ENCODE peak calls at places on chromosome 9, in eight cellular contexts. D is HCT116, O is SK-N-SH, Y is GM23338, I is OCI-LY7, S is neural progenitor cell, U is MM.1S, P is hepatocyte. E is an unnamed sample.

GRCh38 chr9:83937861-83938455 is 16.7 kb upstream of the KIF27 start:
- DNase-seq in D (peak), P (peak), I (peak), U (peak), S (peak), Y (peak), O (peak), E (peak)

GRCh38 chr9:116998305-116998704 is 311.2 kb downstream of the TRIM32 start:
- DNase-seq in P (peak), S (peak), O (no peak), D (no peak), I (peak), U (peak), Y (peak), E (peak)

GRCh38 chr9:134136117-134136996 is 475 bp downstream of the WDR5 start:
- DNase-seq in S (peak), P (peak), U (peak), O (no peak), I (peak), D (no peak), Y (peak), E (peak)

GRCh38 chr9:22060831-22061383 is 51.8 kb upstream of the CDKN2B start:
- DNase-seq in S (no peak), P (no peak), U (no peak), O (no peak), Y (no peak), D (no peak), I (no peak), E (peak)

GRCh38 chr9:75604661-75605060 is 285.8 kb upstream of the PCSK5 start:
- DNase-seq in P (no peak), S (no peak), I (peak), O (no peak), Y (no peak), U (no peak), D (no peak), E (no peak)

GRCh38 chr9:573551-574410 is 267.7 kb upstream of the DMRT1 start:
- DNase-seq in I (no peak), Y (peak), U (no peak), D (no peak), S (peak), O (no peak), P (no peak), E (no peak)

GRCh38 chr9:110850401-110851135 is 182.0 kb downstream of the MUSK start:
- DNase-seq in D (no peak), O (no peak), S (no peak), Y (no peak), U (no peak), P (no peak), I (no peak), E (no peak)

GRCh38 chr9:33721674-33722358 is 73.5 kb upstream of the PRSS3 start:
- DNase-seq in O (peak), U (peak), Y (peak), D (peak), P (peak), I (peak), S (peak), E (peak)

GRCh38 chr9:101580076-101580475 is 14.7 kb downstream of the PPP3R2 start:
- DNase-seq in I (no peak), P (no peak), O (no peak), U (no peak), D (no peak), S (no peak), Y (no peak), E (no peak)

GRCh38 chr9:79709945-79710674 is 138.3 kb downstream of the TLE4 start:
- DNase-seq in S (no peak), U (no peak), I (no peak), D (no peak), Y (peak), P (no peak), O (no peak), E (no peak)

GRCh38 chr9:35711501-35712428 is 20.2 kb downstream of the TLN1 start:
- DNase-seq in P (no peak), I (no peak), D (no peak), O (no peak), Y (no peak), U (peak), S (no peak), E (no peak)

GRCh38 chr9:72127753-72128152 is 21.5 kb upstream of the GDA start:
- DNase-seq in U (no peak), S (no peak), I (no peak), Y (no peak), P (no peak), O (no peak), D (no peak), E (no peak)

GRCh38 chr9:74760031-74760700 is 127.6 kb downstream of the TRPM6 start:
- DNase-seq in D (no peak), O (no peak), P (no peak), U (no peak), Y (no peak), S (no peak), I (no peak), E (peak)

GRCh38 chr9:121169094-121169601 is 32.5 kb downstream of the RAB14 start:
- DNase-seq in Y (peak), P (no peak), S (no peak), I (peak), D (no peak), U (no peak), O (peak), E (peak)

GRCh38 chr9:135661801-135662560 is 1.1 kb upstream of the LCN9 start:
- DNase-seq in Y (no peak), O (peak), U (no peak), P (no peak), D (no peak), S (no peak), I (no peak), E (no peak)

GRCh38 chr9:33517373-33517772 is 6.7 kb upstream of the ANKRD18B start:
- DNase-seq in P (peak), D (no peak), Y (peak), U (peak), O (peak), I (peak), S (peak), E (peak)

GRCh38 chr9:104276709-104277245 is 182.7 kb downstream of the SMC2 start:
- DNase-seq in O (no peak), P (no peak), U (no peak), I (no peak), D (no peak), Y (no peak), S (no peak), E (peak)

GRCh38 chr9:105205787-105206511 is 38.5 kb upstream of the SLC44A1 start:
- DNase-seq in O (no peak), I (no peak), Y (no peak), D (no peak), U (no peak), P (peak), S (no peak), E (peak)

GRCh38 chr9:87592554-87593394 is 95.1 kb downstream of the DAPK1 start:
- DNase-seq in S (no peak), D (no peak), P (peak), Y (no peak), I (no peak), U (no peak), O (no peak), E (peak)
- TF ChIP-seq EZH2phosphoT487 in S (no peak), D (no peak), P (no peak), Y (no peak), I (no peak), U (no peak), O (no peak), E (no peak)

DNA sequence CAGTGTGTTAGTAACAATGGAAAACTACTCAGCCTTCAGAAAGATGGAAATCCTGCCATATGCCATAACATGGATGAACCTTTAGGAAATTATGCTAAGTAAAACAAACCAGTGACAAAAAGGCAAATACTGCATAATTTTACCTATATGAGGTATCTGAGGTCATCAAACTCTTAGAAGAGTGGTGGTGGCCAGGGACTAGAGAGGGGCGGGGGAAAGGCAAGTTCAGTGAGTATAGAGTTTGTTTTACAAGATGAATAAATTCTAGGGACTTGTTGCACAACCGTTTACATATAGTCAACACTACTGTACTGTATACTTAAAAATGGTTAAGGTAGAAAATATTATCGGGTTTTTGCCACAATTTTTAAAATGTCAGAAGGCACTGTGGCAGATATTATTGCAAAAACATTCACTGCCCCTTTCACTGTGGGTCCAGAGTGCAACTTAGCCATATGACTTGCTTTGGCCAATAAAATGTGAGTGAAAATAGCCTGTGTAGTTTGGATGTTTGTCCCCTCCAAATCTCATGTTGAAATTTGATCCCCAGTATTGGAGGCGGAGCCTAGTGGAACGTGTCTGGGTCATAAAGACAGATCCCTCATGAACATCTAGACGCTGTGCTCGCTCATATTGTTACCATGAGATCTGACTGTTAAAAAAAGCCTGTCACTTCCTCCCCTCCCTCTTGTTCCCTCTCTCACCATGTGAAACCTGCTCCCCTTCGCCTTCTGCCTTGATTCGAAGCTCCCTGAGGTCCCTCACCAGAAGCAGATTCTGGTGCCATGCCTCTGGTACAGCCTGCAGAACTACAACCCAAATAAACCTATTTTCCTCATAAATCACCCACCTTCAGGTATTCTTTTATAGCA is 9.5 kb downstream of the ZNF367 start:
- DNase-seq in S (no peak), D (no peak), O (no peak), Y (no peak), I (no peak), U (no peak), P (peak), E (no peak)
- TF ChIP-seq EZH2phosphoT487 in S (no peak), D (no peak), O (no peak), Y (no peak), I (no peak), U (no peak), P (no peak), E (no peak)

GRCh38 chr9:89463986-89464901 is 33.7 kb downstream of the SEMA4D start:
- DNase-seq in O (no peak), I (peak), S (no peak), Y (no peak), P (no peak), U (peak), D (no peak), E (no peak)
- TF ChIP-seq EZH2phosphoT487 in O (no peak), I (no peak), S (no peak), Y (no peak), P (no peak), U (no peak), D (no peak), E (no peak)

GRCh38 chr9:122941560-122942234 is 877 bp downstream of the RABGAP1 start:
- DNase-seq in I (no peak), P (peak), Y (peak), S (no peak), O (no peak), U (peak), D (no peak), E (peak)
- TF ChIP-seq EZH2phosphoT487 in I (no peak), P (no peak), Y (no peak), S (no peak), O (no peak), U (no peak), D (no peak), E (no peak)

GRCh38 chr9:113857875-113858274 is 18.2 kb upstream of the ZNF618 start:
- DNase-seq in D (no peak), Y (peak), I (no peak), O (no peak), U (peak), P (no peak), S (peak), E (peak)
- TF ChIP-seq EZH2phosphoT487 in D (no peak), Y (no peak), I (no peak), O (no peak), U (no peak), P (no peak), S (no peak), E (no peak)

GRCh38 chr9:81717747-81718077 is 28.4 kb upstream of the TLE1 start:
- DNase-seq in S (no peak), O (no peak), D (no peak), I (no peak), Y (no peak), P (peak), U (no peak), E (no peak)

GRCh38 chr9:81716409-81716808 is 27.1 kb upstream of the TLE1 start:
- DNase-seq in Y (no peak), S (no peak), D (no peak), I (no peak), P (no peak), O (no peak), U (no peak), E (peak)

GRCh38 chr9:81718244-81718643 is 28.9 kb upstream of the TLE1 start:
- DNase-seq in O (no peak), I (no peak), P (no peak), Y (no peak), U (no peak), S (no peak), D (no peak), E (no peak)

GRCh38 chr9:81719972-81720371 is 30.6 kb upstream of the TLE1 start:
- DNase-seq in Y (no peak), O (no peak), I (no peak), S (no peak), D (no peak), P (no peak), U (no peak), E (no peak)

GRCh38 chr9:81717061-81717746 is 27.9 kb upstream of the TLE1 start:
- DNase-seq in P (no peak), D (no peak), I (no peak), O (no peak), U (no peak), Y (peak), S (peak), E (no peak)
- TF ChIP-seq EZH2phosphoT487 in P (no peak), D (no peak), I (no peak), O (no peak), U (no peak), Y (no peak), S (peak), E (no peak)

E was measured in GM23248.